ENCODE peak calls at places on chromosomes 13 and 19, in nine cellular contexts. One of them, this sample, is unnamed.

GRCh38 chr13:25778808-25779207 is 273.0 kb downstream of the SHISA2 start:
- DNase-seq in head of caudate nucleus: no peak
- DNase-seq in AG08395: no peak
- DNase-seq in stimulated activated CD4-positive, alpha-beta T cell treated with anti-CD3 and anti-CD28 coated beads, Interleukin-2, amount 100 ng/mL, for 48 hours: no peak
- DNase-seq in hypothalamus: no peak
- DNase-seq in transverse colon: no peak
- DNase-seq in nucleus accumbens: no peak
- DNase-seq in hepatic stellate cell: no peak
- DNase-seq in left colon: no peak
- DNase-seq in this sample: no peak

GRCh38 chr13:32824061-32824460 is 192.2 kb upstream of the KL start:
- DNase-seq in left colon: no peak
- DNase-seq in stimulated activated CD4-positive, alpha-beta T cell treated with anti-CD3 and anti-CD28 coated beads, Interleukin-2, amount 100 ng/mL, for 48 hours: no peak
- DNase-seq in head of caudate nucleus: no peak
- DNase-seq in transverse colon: no peak
- DNase-seq in hepatic stellate cell: no peak
- DNase-seq in nucleus accumbens: no peak
- DNase-seq in AG08395: no peak
- DNase-seq in hypothalamus: no peak
- DNase-seq in this sample: no peak

GRCh38 chr13:112587359-112587766 is 590 bp downstream of the TUBGCP3 start:
- DNase-seq in AG08395: peak
- DNase-seq in hepatic stellate cell: peak
- DNase-seq in hypothalamus: peak
- DNase-seq in nucleus accumbens: peak
- DNase-seq in left colon: peak
- DNase-seq in head of caudate nucleus: peak
- DNase-seq in stimulated activated CD4-positive, alpha-beta T cell treated with anti-CD3 and anti-CD28 coated beads, Interleukin-2, amount 100 ng/mL, for 48 hours: peak
- DNase-seq in transverse colon: peak
- DNase-seq in this sample: peak

GRCh38 chr13:88063741-88064140 is 392.6 kb downstream of the SLITRK5 start:
- DNase-seq in head of caudate nucleus: no peak
- DNase-seq in transverse colon: no peak
- DNase-seq in hypothalamus: no peak
- DNase-seq in nucleus accumbens: no peak
- DNase-seq in AG08395: no peak
- DNase-seq in left colon: no peak
- DNase-seq in hepatic stellate cell: no peak
- DNase-seq in stimulated activated CD4-positive, alpha-beta T cell treated with anti-CD3 and anti-CD28 coated beads, Interleukin-2, amount 100 ng/mL, for 48 hours: no peak
- DNase-seq in this sample: no peak

GRCh38 chr19:39236527-39236926 is 8.3 kb downstream of the IFNL3 start:
- DNase-seq in head of caudate nucleus: no peak
- DNase-seq in hepatic stellate cell: no peak
- DNase-seq in hypothalamus: no peak
- DNase-seq in AG08395: no peak
- DNase-seq in transverse colon: peak
- DNase-seq in stimulated activated CD4-positive, alpha-beta T cell treated with anti-CD3 and anti-CD28 coated beads, Interleukin-2, amount 100 ng/mL, for 48 hours: no peak
- DNase-seq in left colon: peak
- DNase-seq in nucleus accumbens: no peak
- DNase-seq in this sample: no peak

GRCh38 chr19:12984683-12985048 is 10.6 kb upstream of the NFIX start:
- DNase-seq in transverse colon: no peak
- DNase-seq in hepatic stellate cell: no peak
- DNase-seq in left colon: no peak
- DNase-seq in stimulated activated CD4-positive, alpha-beta T cell treated with anti-CD3 and anti-CD28 coated beads, Interleukin-2, amount 100 ng/mL, for 48 hours: no peak
- DNase-seq in head of caudate nucleus: peak
- DNase-seq in hypothalamus: peak
- DNase-seq in AG08395: no peak
- DNase-seq in nucleus accumbens: peak
- DNase-seq in this sample: no peak

GRCh38 chr19:51576850-51577249 is 5.8 kb downstream of the ZNF175 start:
- DNase-seq in head of caudate nucleus: no peak
- DNase-seq in stimulated activated CD4-positive, alpha-beta T cell treated with anti-CD3 and anti-CD28 coated beads, Interleukin-2, amount 100 ng/mL, for 48 hours: no peak
- DNase-seq in hypothalamus: no peak
- DNase-seq in left colon: no peak
- DNase-seq in AG08395: no peak
- DNase-seq in hepatic stellate cell: no peak
- DNase-seq in transverse colon: no peak
- DNase-seq in nucleus accumbens: no peak
- DNase-seq in this sample: no peak

GRCh38 chr13:60654405-60654804 is 257.4 kb downstream of the TDRD3 start:
- DNase-seq in hepatic stellate cell: no peak
- DNase-seq in nucleus accumbens: no peak
- DNase-seq in hypothalamus: peak
- DNase-seq in AG08395: peak
- DNase-seq in head of caudate nucleus: peak
- DNase-seq in left colon: peak
- DNase-seq in stimulated activated CD4-positive, alpha-beta T cell treated with anti-CD3 and anti-CD28 coated beads, Interleukin-2, amount 100 ng/mL, for 48 hours: no peak
- DNase-seq in transverse colon: no peak
- DNase-seq in this sample: no peak

GRCh38 chr13:42152495-42152894 is 104.0 kb downstream of the DGKH start:
- DNase-seq in transverse colon: no peak
- DNase-seq in left colon: no peak
- DNase-seq in hepatic stellate cell: no peak
- DNase-seq in AG08395: no peak
- DNase-seq in head of caudate nucleus: no peak
- DNase-seq in stimulated activated CD4-positive, alpha-beta T cell treated with anti-CD3 and anti-CD28 coated beads, Interleukin-2, amount 100 ng/mL, for 48 hours: no peak
- DNase-seq in nucleus accumbens: no peak
- DNase-seq in hypothalamus: no peak
- DNase-seq in this sample: no peak

GRCh38 chr13:53778937-53779336 is 750.3 kb downstream of the OLFM4 start:
- DNase-seq in left colon: no peak
- DNase-seq in hepatic stellate cell: no peak
- DNase-seq in hypothalamus: no peak
- DNase-seq in stimulated activated CD4-positive, alpha-beta T cell treated with anti-CD3 and anti-CD28 coated beads, Interleukin-2, amount 100 ng/mL, for 48 hours: no peak
- DNase-seq in AG08395: no peak
- DNase-seq in head of caudate nucleus: no peak
- DNase-seq in transverse colon: no peak
- DNase-seq in nucleus accumbens: no peak
- DNase-seq in this sample: no peak

GRCh38 chr13:65339236-65339635 is 1890.9 kb downstream of the PCDH9 start:
- DNase-seq in hepatic stellate cell: no peak
- DNase-seq in hypothalamus: no peak
- DNase-seq in transverse colon: no peak
- DNase-seq in left colon: no peak
- DNase-seq in nucleus accumbens: no peak
- DNase-seq in head of caudate nucleus: no peak
- DNase-seq in AG08395: no peak
- DNase-seq in stimulated activated CD4-positive, alpha-beta T cell treated with anti-CD3 and anti-CD28 coated beads, Interleukin-2, amount 100 ng/mL, for 48 hours: no peak
- DNase-seq in this sample: no peak

GRCh38 chr19:33377586-33378475 is 4.3 kb downstream of the CEBPG start:
- DNase-seq in nucleus accumbens: no peak
- DNase-seq in AG08395: peak
- DNase-seq in head of caudate nucleus: no peak
- DNase-seq in hepatic stellate cell: no peak
- DNase-seq in stimulated activated CD4-positive, alpha-beta T cell treated with anti-CD3 and anti-CD28 coated beads, Interleukin-2, amount 100 ng/mL, for 48 hours: no peak
- DNase-seq in transverse colon: no peak
- DNase-seq in left colon: no peak
- DNase-seq in hypothalamus: no peak
- DNase-seq in this sample: no peak

This sample was measured in mucosa of gallbladder.